ENCODE peak calls at places on chromosomes 6 and 20, in four cellular contexts. One of them, this sample, is unnamed.

GRCh38 chr6:26251354-26252081 is 113.5 kb upstream of the BTN3A2 start:
- DNase-seq in adrenal gland: peak; percentile 48
- DNase-seq in IMR-90: peak; percentile 95
- DNase-seq in mesendoderm: peak; percentile 98
- DNase-seq in this sample: peak; percentile 91

GRCh38 chr6:37243816-37244370 is 13.7 kb upstream of the TBC1D22B start:
- DNase-seq in adrenal gland: no peak
- DNase-seq in IMR-90: no peak
- DNase-seq in mesendoderm: no peak
- DNase-seq in this sample: no peak

GRCh38 chr6:154993026-154993425 is 2.1 kb upstream of the TIAM2 start:
- DNase-seq in adrenal gland: no peak
- DNase-seq in IMR-90: no peak
- DNase-seq in mesendoderm: no peak
- DNase-seq in this sample: no peak

GRCh38 chr6:8434727-8435092 is 635 bp downstream of the SLC35B3 start:
- DNase-seq in adrenal gland: no peak
- DNase-seq in IMR-90: no peak
- DNase-seq in mesendoderm: no peak
- DNase-seq in this sample: no peak

GRCh38 chr6:33609444-33610034 is 11.6 kb upstream of the ITPR3 start:
- DNase-seq in adrenal gland: peak; percentile 84
- DNase-seq in IMR-90: peak; percentile 74
- DNase-seq in mesendoderm: no peak
- DNase-seq in this sample: no peak

GRCh38 chr6:9412951-9413559 is 977.7 kb upstream of the SLC35B3 start:
- DNase-seq in adrenal gland: peak; percentile 45
- DNase-seq in IMR-90: no peak
- DNase-seq in mesendoderm: peak; percentile 73
- DNase-seq in this sample: peak; percentile 18

GRCh38 chr6:112058673-112059072 is 4.8 kb downstream of the CCN6 start:
- DNase-seq in adrenal gland: no peak
- DNase-seq in IMR-90: peak; percentile 41
- DNase-seq in mesendoderm: no peak
- DNase-seq in this sample: no peak

GRCh38 chr20:43977252-43977651 is 62.6 kb downstream of the TOX2 start:
- DNase-seq in adrenal gland: no peak
- DNase-seq in IMR-90: peak; percentile 20
- DNase-seq in mesendoderm: no peak
- DNase-seq in this sample: peak; percentile 21

GRCh38 chr20:40275738-40276137 is 413.3 kb downstream of the MAFB start:
- DNase-seq in adrenal gland: no peak
- DNase-seq in IMR-90: no peak
- DNase-seq in mesendoderm: no peak
- DNase-seq in this sample: no peak
- H3K27ac ChIP-seq in adrenal gland: no peak overlapping the region
- H3K27ac ChIP-seq in IMR-90: no peak overlapping the region
- H3K27ac ChIP-seq in mesendoderm: peak overlapping the region; percentile 51
- H3K27ac ChIP-seq in this sample: no peak overlapping the region

DNA sequence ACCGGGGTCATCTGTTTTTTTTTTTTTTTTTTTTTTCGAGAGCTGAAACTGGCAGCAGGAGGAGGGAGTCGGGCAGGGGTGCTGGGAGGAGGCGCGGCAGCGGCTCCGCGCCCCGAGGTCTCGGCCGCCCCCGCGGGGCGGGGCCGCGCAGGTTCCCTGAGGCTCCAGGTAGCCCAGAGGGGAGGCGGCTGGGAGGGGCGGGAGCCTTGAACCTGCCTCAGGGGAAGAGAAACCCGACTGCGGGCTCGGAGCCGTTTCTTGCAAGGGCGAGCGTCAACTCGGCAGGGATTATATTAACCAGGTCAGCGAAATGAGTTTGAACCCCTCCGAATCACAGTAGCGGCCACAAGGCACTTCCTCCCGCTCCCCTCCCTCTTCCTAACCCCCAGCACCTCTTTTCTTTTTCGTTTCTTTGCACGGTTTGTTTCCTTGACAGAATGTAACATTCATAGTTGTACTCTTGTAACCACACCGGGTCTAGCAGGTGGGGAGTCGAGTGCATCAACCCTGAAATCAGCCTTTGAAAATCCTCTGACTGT is 2.0 kb downstream of the MYB start:
- DNase-seq in adrenal gland: peak; percentile 32
- DNase-seq in IMR-90: no peak
- DNase-seq in mesendoderm: peak; percentile 35
- DNase-seq in this sample: peak; percentile 7
- H3K27ac ChIP-seq in adrenal gland: no peak overlapping the region
- H3K27ac ChIP-seq in IMR-90: no peak overlapping the region
- H3K27ac ChIP-seq in mesendoderm: no peak overlapping the region
- H3K27ac ChIP-seq in this sample: no peak overlapping the region

GRCh38 chr20:49987015-49987867 is 4.5 kb downstream of the SNAI1 start:
- DNase-seq in adrenal gland: no peak
- DNase-seq in IMR-90: peak; percentile 50
- DNase-seq in mesendoderm: peak; percentile 57
- DNase-seq in this sample: no peak
- H3K27ac ChIP-seq in adrenal gland: peak overlapping the region; percentile 74
- H3K27ac ChIP-seq in IMR-90: peak overlapping the region; percentile 45
- H3K27ac ChIP-seq in mesendoderm: peak overlapping the region; percentile 72
- H3K27ac ChIP-seq in this sample: no peak overlapping the region

DNA sequence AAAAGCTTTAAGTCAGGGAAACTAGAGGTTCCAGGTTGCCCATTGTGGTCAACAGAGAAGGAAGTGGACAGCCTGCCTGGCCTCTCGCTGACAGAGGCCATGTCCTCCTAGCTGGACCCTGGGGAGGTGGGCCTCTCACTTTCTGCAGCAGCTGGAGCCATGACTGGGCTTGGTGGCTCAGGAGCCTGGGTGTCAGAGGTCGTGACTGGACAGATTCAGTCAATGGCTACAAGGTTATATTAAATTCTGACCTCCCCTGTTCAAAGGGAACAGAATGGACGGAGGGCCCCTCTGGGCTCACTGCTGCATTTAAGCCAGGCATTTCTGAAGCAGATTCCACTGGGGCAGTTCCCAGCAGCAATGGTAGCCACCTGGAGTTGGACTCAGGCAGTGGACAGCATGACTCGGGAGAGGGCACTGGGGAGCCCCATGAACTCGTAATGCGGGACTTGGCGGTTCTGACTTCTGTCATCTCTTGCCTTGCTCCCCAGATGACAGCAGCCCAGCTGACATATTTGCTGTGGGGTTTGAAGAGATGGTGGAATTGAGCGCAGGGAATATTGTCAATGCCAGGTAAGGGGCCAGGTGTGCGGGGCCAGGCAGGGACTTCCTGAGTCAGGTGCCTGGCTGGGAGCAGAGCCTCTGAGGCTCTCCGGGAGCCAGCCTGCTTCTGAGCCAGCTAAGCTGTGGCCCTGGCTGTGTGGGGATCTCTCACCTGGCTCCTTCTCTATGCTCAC is 86.7 kb downstream of the SYNJ2 start:
- DNase-seq in adrenal gland: no peak
- DNase-seq in IMR-90: no peak
- DNase-seq in mesendoderm: no peak
- DNase-seq in this sample: no peak
- H3K27ac ChIP-seq in adrenal gland: no peak overlapping the region
- H3K27ac ChIP-seq in IMR-90: peak overlapping the region; percentile 65
- H3K27ac ChIP-seq in mesendoderm: no peak overlapping the region
- H3K27ac ChIP-seq in this sample: no peak overlapping the region

DNA sequence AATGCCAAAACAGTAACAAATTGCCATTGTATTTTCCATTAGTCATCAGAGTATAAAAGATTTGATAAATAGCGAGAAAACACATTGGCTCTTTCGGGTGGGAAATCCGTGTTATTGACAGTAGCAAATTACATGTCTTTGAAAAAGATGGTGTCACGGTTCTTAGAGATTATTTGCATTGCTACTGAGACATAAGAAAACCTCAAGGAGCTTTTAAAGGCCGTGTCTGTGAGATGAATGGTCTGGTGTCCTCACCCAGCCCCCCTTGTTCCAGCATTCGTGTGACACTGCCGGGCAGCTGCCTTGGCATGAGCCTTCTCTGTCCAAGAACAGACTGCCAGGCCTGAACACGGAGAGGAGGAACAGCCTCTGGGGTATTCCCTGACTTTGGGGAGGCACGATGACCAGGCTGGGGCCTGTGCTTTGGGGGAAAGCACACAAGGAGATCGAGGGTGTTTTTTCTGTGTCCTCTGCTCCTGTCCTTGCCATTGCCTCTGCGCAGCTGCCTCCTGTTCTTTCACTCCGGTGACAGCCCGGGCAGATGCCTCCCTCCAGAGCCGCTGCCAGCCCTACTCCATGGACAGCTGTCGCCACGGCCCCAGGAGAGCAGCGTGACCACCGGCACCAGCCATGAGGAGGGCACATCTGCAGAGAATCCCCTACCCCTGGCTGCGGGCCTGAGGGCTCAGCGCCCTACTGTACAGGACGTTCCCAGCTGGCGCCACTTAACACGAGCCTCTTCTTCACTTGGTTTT is 167.7 kb upstream of the CDYL start:
- DNase-seq in adrenal gland: peak; percentile 56
- DNase-seq in IMR-90: no peak
- DNase-seq in mesendoderm: no peak
- DNase-seq in this sample: no peak
- H3K27ac ChIP-seq in adrenal gland: no peak overlapping the region
- H3K27ac ChIP-seq in IMR-90: no peak overlapping the region
- H3K27ac ChIP-seq in mesendoderm: no peak overlapping the region
- H3K27ac ChIP-seq in this sample: no peak overlapping the region

DNA sequence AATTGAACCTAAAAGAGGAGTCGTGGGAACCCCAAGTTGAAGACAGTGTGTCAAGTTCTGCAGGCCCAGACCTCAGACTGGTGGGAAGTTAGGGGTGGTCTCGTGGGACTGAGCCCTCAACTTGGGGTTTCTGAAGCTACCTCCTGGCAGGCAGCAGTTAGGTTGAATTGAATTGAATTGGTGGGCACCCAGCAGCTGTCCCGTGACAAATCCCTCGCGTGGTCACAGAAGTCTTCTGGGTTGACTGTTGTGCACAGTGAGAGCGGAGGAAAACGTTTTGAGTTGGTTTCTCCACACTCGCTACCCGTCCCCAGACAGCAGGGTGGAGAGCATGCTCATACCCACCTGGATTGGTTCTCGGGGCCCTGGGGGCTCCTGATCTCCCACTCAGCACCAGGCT is 12.9 kb downstream of the SLC4A11 start:
- DNase-seq in adrenal gland: no peak
- DNase-seq in IMR-90: no peak
- DNase-seq in mesendoderm: no peak
- DNase-seq in this sample: no peak
- H3K27ac ChIP-seq in adrenal gland: no peak overlapping the region
- H3K27ac ChIP-seq in IMR-90: no peak overlapping the region
- H3K27ac ChIP-seq in mesendoderm: no peak overlapping the region
- H3K27ac ChIP-seq in this sample: no peak overlapping the region

GRCh38 chr6:73388800-73389512 is 5.7 kb upstream of the DDX43 start:
- DNase-seq in adrenal gland: peak; percentile 28
- DNase-seq in IMR-90: peak; percentile 51
- DNase-seq in mesendoderm: peak; percentile 93
- DNase-seq in this sample: peak; percentile 39
- H3K27ac ChIP-seq in adrenal gland: no peak overlapping the region
- H3K27ac ChIP-seq in IMR-90: peak overlapping the region; percentile 30
- H3K27ac ChIP-seq in mesendoderm: peak overlapping the region; percentile 42
- H3K27ac ChIP-seq in this sample: peak overlapping the region; percentile 2

DNA sequence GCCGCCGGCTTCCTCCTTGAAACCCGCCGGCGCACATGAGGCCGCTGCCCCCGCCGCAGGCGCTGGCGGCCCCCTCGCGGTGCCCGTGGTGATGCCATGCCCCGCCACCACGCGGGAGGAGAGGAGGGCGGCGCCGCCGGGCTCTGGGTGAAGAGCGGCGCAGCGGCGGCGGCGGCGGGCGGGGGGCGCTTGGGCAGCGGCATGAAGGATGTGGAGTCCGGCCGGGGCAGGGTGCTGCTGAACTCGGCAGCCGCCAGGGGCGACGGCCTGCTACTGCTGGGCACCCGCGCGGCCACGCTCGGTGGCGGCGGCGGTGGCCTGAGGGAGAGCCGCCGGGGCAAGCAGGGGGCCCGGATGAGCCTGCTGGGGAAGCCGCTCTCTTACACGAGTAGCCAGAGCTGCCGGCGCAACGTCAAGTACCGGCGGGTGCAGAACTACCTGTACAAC is 253 bp downstream of the KCNQ5 start:
- DNase-seq in adrenal gland: no peak
- DNase-seq in IMR-90: peak; percentile 24
- DNase-seq in mesendoderm: peak; percentile 65
- DNase-seq in this sample: peak; percentile 41
- H3K27ac ChIP-seq in adrenal gland: no peak overlapping the region
- H3K27ac ChIP-seq in IMR-90: no peak overlapping the region
- H3K27ac ChIP-seq in mesendoderm: no peak overlapping the region
- H3K27ac ChIP-seq in this sample: no peak overlapping the region